ENCODE peak calls at places on chromosomes 11 and 22, in five cellular contexts. M is endodermal cell, Z is HCT116, B is foreskin fibroblast, R is spleen. O is an unnamed sample.

GRCh38 chr11:28536504-28537267 is 428.5 kb downstream of the METTL15 start:
- DNase-seq in M (no peak), Z (no peak), B (no peak), R (no peak), O (no peak)

GRCh38 chr22:39414886-39415285 is 15.3 kb downstream of the TAB1 start:
- DNase-seq in M (no peak), Z (no peak), B (no peak), R (peak), O (no peak)

GRCh38 chr11:86249307-86250098 is 5.0 kb downstream of the EED start:
- DNase-seq in M (no peak), Z (no peak), B (no peak), R (no peak), O (no peak)

GRCh38 chr22:30667092-30667485 is 586 bp downstream of the DUSP18 start:
- DNase-seq in M (no peak), Z (peak), B (peak), R (no peak), O (no peak)

GRCh38 chr11:88169881-88170280 is 5.4 kb downstream of the RAB38 start:
- DNase-seq in M (no peak), Z (no peak), B (no peak), R (no peak), O (no peak)

GRCh38 chr11:130522284-130522961 is 74.0 kb downstream of the ADAMTS15 start:
- DNase-seq in M (peak), Z (peak), B (peak), R (no peak), O (peak)

GRCh38 chr22:48844096-48844675 is 983.5 kb downstream of the BRD1 start:
- DNase-seq in M (no peak), Z (no peak), B (no peak), R (peak), O (no peak)

GRCh38 chr11:18313985-18314763 is 7.8 kb downstream of the HPS5 start:
- DNase-seq in M (peak), Z (no peak), B (peak), R (no peak), O (no peak)

DNA sequence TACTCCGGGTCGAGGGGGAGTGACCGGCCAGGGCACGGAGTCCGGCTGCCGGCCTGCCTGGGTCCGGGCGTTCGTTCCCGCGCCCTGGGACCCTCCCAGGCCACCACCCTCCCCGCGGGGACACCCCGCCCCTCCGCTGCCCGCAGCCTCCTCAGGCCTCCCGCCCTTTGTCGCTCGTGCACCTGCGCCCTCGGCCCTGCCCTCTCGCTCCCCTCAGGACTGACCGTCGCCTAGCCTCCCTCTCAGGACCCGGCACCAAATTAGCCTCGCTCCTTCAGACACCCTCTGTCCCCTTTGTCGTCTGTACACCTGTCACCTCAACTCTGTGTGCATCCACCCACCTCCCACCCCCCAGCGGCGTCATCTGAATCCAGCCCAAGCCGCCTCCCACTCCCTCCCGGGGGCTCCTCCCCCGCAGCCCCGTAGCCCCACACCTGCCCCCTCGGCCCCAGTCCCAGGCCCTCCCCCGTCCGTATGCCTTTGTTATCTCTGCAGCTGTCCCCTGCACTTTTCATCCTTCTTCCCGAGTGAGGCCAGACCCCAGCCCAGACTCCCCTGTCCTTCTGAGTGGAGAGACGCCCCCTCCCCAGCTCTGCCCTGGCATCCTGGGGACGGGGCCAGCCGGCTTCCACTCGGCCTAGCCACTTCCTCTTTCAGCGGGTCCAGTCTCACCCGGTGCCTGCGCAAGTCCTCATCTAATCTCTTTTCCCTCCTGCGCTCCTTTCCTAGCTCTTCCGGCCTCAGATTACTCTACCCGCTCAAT is 643 bp downstream of the TIGD3 start:
- DNase-seq in M (peak), Z (no peak), B (no peak), R (peak), O (no peak)
- TF ChIP-seq CTCF in M (no peak), Z (no peak), B (no peak), R (no peak), O (no peak)

DNA sequence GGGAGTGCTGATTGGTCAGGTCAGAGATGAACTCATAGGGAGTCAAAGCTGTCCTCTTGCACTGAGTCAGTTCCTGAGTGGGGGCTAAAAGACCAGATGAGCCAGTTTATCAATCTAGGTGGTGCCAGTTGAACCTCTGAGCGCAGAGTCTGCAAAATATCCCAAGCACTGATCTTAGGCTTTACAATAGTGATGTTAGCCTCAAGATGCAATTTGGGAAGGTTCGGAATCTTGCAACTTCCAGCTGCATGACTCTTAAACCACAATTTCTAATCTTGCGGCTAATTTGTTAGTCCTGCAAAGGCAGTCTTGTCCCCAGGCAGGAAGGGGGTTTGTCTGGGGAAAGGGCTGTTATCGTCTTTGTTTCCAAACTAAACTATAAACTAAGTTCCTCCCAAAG is 92.3 kb upstream of the PARVA start:
- DNase-seq in M (no peak), Z (no peak), B (peak), R (no peak), O (peak)
- H3K4me3 ChIP-seq in M (no peak), Z (no peak), B (peak), R (no peak), O (no peak)

GRCh38 chr11:72856065-72856464 is 41.9 kb downstream of the ATG16L2 start:
- DNase-seq in M (no peak), Z (no peak), B (no peak), R (no peak), O (no peak)

GRCh38 chr11:72856551-72857342 is 42.5 kb downstream of the ATG16L2 start:
- DNase-seq in M (no peak), Z (no peak), B (no peak), R (no peak), O (no peak)

GRCh38 chr11:72860592-72860991 is 46.4 kb downstream of the ATG16L2 start:
- DNase-seq in M (no peak), Z (no peak), B (no peak), R (no peak), O (no peak)

GRCh38 chr11:72863091-72863490 is 48.9 kb downstream of the ATG16L2 start:
- DNase-seq in M (no peak), Z (no peak), B (no peak), R (no peak), O (no peak)

DNA sequence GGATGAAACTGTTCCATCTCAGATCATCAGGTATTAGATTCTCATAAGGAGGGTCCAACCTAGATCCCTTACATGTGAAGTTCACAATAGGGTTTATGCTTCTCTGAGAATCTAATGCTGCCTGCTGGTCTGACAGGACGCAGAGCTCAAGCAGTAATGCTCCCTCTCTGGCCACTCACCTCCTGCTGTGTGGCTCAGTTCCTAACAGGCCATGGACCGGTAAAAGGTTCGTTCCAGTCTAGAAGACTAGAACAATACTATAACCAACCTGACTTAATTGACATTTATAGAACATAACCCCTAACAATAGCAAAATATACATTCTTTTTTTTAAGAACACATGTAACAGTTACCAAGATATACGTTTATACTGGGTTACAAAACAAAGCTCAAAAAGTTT is 45.8 kb downstream of the ATG16L2 start:
- DNase-seq in M (no peak), Z (no peak), B (no peak), R (no peak), O (no peak)
- TF ChIP-seq CTCF in M (no peak), Z (no peak), B (no peak), R (no peak), O (no peak)

GRCh38 chr11:1921576-1922141 is 2.2 kb downstream of the TNNT3 start:
- DNase-seq in M (no peak), Z (no peak), B (peak), R (peak), O (no peak)
- H3K4me3 ChIP-seq in M (no peak), Z (no peak), B (no peak), R (no peak), O (no peak)

DNA sequence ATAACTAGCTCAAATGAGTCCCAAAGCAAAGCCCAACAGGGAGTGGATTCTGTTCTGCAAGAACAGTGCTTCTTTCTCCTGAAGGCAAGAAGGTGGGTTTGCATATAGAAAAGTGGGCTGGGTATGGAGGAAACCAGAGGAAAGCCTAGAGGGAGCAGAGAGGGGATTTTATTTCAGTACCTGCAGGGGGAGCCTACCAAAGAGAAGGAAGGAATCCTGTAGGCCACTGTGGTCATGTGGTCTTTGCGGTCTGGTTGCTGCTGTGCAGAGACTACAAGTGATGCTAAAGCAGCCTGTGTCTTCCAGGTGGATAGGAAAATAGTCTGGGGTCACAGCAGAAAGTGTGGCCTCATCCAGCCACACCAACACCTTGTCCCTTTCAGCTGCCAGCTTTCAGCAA is 33.2 kb upstream of the ZBTB16 start:
- DNase-seq in M (peak), Z (no peak), B (no peak), R (no peak), O (no peak)
- TF ChIP-seq CTCF in M (peak), Z (no peak), B (no peak), R (no peak), O (peak)

O was measured in AG09309.